ENCODE peak calls at places on chromosomes 4 and X, in seven cellular contexts. I, U, L, S, M, O and X are unnamed samples.

GRCh38 chrX:134633832-134634231 is 24.4 kb downstream of the PLAC1 start:
- DNase-seq in I (no peak), U (no peak), L (no peak), S (no peak), M (no peak), O (no peak), X (no peak)

GRCh38 chrX:46903458-46904242 is 8.6 kb upstream of the JADE3 start:
- DNase-seq in I (peak; percentile 76), U (peak; percentile 83), L (peak; percentile 91), S (peak; percentile 31), M (peak; percentile 84), O (peak; percentile 94), X (peak; percentile 81)

GRCh38 chr4:57575465-57575864 is 465.3 kb upstream of the IGFBP7 start:
- DNase-seq in I (no peak), U (no peak), L (no peak), S (no peak), M (no peak), O (no peak), X (no peak)

GRCh38 chr4:71932941-71933340 is 98.9 kb upstream of the NPFFR2 start:
- DNase-seq in I (no peak), U (no peak), L (no peak), S (no peak), M (no peak), O (no peak), X (no peak)

GRCh38 chr4:16415751-16416150 is 189.5 kb upstream of the TAPT1 start:
- DNase-seq in I (no peak), U (no peak), L (no peak), S (no peak), M (no peak), O (no peak), X (no peak)

GRCh38 chr4:105715692-105716278 is 7.2 kb downstream of the GSTCD start:
- DNase-seq in I (no peak), U (peak; percentile 22), L (no peak), S (no peak), M (no peak), O (no peak), X (no peak)

GRCh38 chr4:169045862-169046584 is 36.0 kb upstream of the CBR4 start:
- DNase-seq in I (no peak), U (peak; percentile 10), L (no peak), S (no peak), M (no peak), O (peak; percentile 78), X (no peak)

GRCh38 chr4:6419452-6420028 is 52.9 kb downstream of the PPP2R2C start:
- DNase-seq in I (no peak), U (peak; percentile 4), L (no peak), S (no peak), M (no peak), O (no peak), X (no peak)

GRCh38 chrX:23779025-23779424 is 3.9 kb upstream of the SAT1 start:
- DNase-seq in I (no peak), U (peak; percentile 89), L (no peak), S (no peak), M (no peak), O (no peak), X (no peak)

GRCh38 chr4:15262396-15262795 is 165.4 kb upstream of the C1QTNF7 start:
- DNase-seq in I (no peak), U (no peak), L (no peak), S (no peak), M (no peak), O (no peak), X (no peak)

DNA sequence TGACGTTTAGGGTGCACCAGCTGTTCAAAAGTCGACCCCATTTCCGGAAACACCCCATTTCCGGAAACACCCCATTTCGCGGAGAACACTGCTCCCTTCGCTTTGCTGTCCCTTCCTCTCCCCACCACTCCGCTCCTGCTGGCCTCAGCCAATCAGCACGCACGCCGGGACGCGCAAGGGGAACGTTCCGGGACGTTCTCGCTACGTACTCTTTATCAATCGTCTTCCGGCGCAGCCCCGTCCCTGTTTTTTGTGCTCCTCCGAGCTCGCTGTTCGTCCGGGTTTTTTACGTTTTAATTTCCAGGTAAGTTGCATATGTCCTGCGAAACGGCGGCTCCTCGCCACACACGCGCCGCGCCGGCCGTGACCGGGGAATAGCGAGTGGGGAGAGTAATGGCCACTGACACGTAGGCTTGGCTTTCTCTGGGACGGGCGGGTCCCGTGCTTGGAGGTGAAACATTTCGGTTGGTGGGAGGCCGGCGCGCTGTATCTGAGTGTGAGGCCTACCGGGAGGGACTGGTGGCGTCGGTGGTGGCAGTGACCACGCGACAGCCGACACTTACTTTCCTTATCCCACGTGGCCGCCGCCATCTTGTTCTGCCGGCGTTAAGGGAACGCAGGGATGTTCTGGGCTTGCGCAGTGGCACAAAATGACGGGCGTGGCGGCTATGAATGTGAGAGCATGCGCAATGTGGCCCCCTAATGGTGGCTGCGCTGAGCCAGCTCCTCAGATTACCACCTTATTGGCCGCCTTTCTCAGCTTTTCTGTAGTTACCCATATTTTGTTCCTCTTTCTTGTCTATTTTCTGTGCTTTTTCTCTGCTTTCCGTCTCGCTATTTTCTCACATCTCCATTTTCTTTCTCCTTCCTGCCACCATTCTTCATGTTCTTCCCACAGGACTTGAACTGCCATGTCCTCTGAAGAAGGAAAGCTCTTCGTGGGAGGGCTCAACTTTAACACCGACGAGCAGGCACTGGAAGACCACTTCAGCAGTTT is at the start of gene RBM3:
- DNase-seq in I (peak; percentile 92), U (peak; percentile 95), L (peak; percentile 91), S (peak; percentile 63), M (peak; percentile 95), O (peak; percentile 98), X (peak; percentile 94)
- TF ChIP-seq POLR2A in I (peak; percentile 80), U (peak; percentile 43), L (peak; percentile 95), S (peak; percentile 88), M (peak; percentile 25), O (peak; percentile 58), X (peak; percentile 91)

DNA sequence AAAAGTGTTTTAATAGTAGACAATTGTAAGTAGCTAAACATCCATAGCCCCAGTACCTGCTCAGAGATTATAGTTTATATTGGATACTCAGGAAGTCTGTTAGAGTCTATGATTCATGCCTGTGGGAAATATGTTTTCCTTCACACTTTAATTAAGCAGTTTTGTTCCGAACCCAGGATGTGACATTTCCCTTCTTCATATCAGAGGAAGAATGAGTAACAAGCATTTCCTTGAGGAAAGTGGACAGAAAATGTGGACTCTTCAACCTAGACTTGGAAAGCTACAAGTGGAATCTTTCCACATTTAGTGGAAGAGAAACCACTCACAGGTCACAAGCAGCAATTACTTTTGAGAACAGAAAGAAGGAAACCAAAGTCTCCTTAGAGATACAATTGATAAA is 419.4 kb downstream of the C4orf33 start:
- DNase-seq in I (no peak), U (no peak), L (no peak), S (no peak), M (no peak), O (no peak), X (no peak)
- TF ChIP-seq POLR2A in I (no peak), U (no peak), L (no peak), S (no peak), M (no peak), O (no peak), X (no peak)

DNA sequence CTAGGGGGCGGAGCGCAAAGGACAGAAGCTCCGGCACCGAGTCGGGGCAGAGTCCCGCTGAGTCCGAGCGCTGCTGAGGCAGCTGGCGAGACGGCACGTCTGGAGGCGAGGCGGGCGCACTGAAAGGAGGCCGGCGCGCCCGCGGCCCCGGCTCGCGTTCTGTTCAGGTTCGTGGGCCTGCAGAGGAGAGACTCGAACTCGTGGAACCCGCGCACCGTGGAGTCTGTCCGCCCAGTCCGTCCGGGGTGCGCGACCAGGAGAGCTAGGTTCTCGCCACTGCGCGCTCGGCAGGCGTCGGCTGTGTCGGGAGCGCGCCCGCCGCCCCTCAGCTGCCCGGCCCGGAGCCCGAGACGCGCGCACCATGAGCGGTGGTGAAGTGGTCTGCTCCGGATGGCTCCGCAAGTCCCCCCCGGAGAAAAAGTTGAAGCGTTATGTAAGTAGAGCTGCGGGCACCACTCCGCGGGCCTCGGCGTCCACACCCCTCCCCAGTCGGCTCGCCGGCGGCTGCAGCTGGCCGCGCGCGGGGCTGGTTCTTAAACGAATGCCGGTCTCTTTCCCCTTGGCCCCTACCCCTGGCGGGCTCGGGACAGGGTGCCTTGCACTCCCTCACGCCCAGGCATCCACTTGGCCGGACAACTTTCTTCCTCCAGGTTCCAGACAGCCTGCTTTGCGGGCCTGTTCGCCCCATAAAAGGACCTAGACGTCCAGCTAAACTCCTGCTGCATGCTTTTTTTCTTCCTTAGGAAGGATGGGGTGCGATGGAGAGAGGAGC is at the start of gene GAB1:
- DNase-seq in I (peak; percentile 62), U (peak; percentile 82), L (peak; percentile 82), S (peak; percentile 47), M (peak; percentile 87), O (peak; percentile 93), X (peak; percentile 86)
- TF ChIP-seq POLR2A in I (peak; percentile 16), U (no peak), L (peak; percentile 73), S (no peak), M (no peak), O (no peak), X (peak; percentile 74)

DNA sequence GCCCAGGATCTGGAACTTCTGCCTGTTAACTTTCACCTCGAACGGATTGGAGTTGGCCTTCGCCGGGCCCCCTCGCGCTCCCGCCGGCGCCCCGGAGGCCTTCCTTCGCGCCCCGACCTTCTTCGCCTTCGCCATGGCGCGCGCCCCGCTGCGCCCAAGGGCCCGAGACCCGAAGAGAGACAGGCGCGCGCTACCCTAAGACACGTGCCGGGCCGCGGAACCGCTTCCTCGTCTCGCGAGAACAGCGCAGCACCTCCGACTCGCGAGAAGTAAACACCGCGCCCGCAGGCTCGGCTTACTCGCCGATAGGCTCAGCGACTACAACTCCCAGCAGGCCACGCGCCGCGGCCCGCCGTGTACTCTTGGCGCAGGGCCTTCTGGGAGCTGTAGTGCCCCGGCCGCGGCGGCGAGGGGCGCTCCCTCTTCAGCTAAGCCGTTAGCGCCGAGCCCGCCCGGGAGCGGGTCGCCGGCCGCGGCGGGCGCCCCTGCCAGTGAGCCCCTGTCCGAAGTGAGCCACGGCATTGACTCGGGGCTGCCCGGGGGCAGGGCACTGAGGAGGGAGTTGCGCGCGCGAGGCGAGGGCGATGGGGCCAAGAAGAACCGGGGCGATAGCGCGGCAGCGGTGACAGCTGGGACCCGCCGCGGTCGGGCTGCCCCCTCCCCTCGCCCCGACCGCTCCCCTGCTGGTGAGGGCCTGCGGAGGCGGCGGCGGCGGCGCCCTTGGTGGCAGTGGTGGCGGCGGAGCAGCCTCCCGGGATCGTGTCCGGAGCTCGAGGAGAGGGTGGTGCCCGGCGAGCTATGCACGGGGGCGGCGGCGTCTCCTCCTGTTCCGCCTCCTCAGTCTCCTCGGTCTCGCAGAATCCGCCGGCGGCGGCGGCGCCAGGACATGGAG is at the start of the genes GRK4 and NOP14:
- DNase-seq in I (peak; percentile 96), U (peak; percentile 97), L (peak; percentile 99), S (peak; percentile 95), M (peak; percentile 99), O (peak; percentile 99), X (peak; percentile 98)
- TF ChIP-seq POLR2A in I (no peak), U (peak; percentile 55), L (peak; percentile 73), S (peak; percentile 91), M (no peak), O (no peak), X (peak; percentile 72)

GRCh38 chr4:53801373-53801772 is 210.1 kb upstream of the LNX1 start:
- DNase-seq in I (no peak), U (no peak), L (no peak), S (no peak), M (no peak), O (no peak), X (no peak)
- TF ChIP-seq POLR2A in I (no peak), U (no peak), L (no peak), S (no peak), M (no peak), O (no peak), X (no peak)

DNA sequence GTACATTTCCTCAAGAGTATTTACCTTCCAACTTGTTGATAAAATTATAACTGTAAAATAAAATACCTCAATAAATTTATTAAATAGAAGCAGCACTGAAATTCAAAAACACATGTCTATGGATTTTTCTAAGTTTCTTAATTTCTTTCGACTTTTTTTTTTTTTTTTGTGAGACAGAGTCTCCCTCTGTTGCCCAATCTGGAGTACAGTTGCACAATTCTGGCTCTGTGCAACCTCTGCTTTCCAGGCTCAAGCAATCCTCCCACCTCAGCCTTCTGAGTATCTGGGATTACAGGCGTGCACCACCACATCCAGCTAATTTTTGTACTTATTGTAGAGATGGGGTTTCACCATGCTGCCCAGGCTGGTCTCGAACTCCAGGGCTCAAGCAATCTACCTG is 79.8 kb downstream of the IQCM start:
- DNase-seq in I (no peak), U (no peak), L (no peak), S (no peak), M (no peak), O (no peak), X (no peak)
- TF ChIP-seq POLR2A in I (no peak), U (no peak), L (no peak), S (no peak), M (no peak), O (no peak), X (no peak)